ENCODE peak calls at places on chromosomes 16 and 17, in seven cellular contexts. F, R, I, N, X, U and T are unnamed samples.
A peak's percentile ranks its signal among the peaks of the same experiment; 100 is the strongest.

GRCh38 chr16:55628306-55628968 is 27.4 kb upstream of the SLC6A2 start:
- DNase-seq in F (no peak), R (no peak), I (no peak), N (no peak), X (no peak), U (no peak), T (no peak)

GRCh38 chr17:28404007-28404406 is 2.0 kb downstream of the SLC46A1 start:
- DNase-seq in F (no peak), R (no peak), I (no peak), N (no peak), X (no peak), U (no peak), T (no peak)

GRCh38 chr17:73899839-73900238 is 255.6 kb upstream of the SDK2 start:
- DNase-seq in F (no peak), R (no peak), I (no peak), N (no peak), X (no peak), U (no peak), T (no peak)

GRCh38 chr16:30570621-30571443 is 682 bp downstream of the ZNF688 start:
- DNase-seq in F (no peak), R (no peak), I (no peak), N (no peak), X (peak; percentile 22), U (no peak), T (no peak)

GRCh38 chr17:41919165-41919817 is 540 bp upstream of the ACLY start:
- DNase-seq in F (no peak), R (peak; percentile 68), I (peak; percentile 10), N (no peak), X (peak; percentile 57), U (no peak), T (no peak)

GRCh38 chr17:68749742-68750562 is 148.8 kb upstream of the FAM20A start:
- DNase-seq in F (no peak), R (no peak), I (no peak), N (no peak), X (no peak), U (no peak), T (no peak)

GRCh38 chr17:31015639-31016038 is 44.8 kb downstream of the RNF135 start:
- DNase-seq in F (no peak), R (no peak), I (no peak), N (no peak), X (no peak), U (no peak), T (no peak)

GRCh38 chr17:3695129-3695722 is 729 bp downstream of the P2RX5 start:
- DNase-seq in F (no peak), R (no peak), I (no peak), N (peak; percentile 58), X (no peak), U (no peak), T (no peak)

GRCh38 chr16:57284206-57284951 is at the start of gene PLLP:
- DNase-seq in F (no peak), R (peak; percentile 53), I (peak; percentile 38), N (no peak), X (no peak), U (peak; percentile 23), T (no peak)

GRCh38 chr17:3799181-3799627 is 1.8 kb downstream of the ITGAE start:
- DNase-seq in F (no peak), R (no peak), I (no peak), N (no peak), X (no peak), U (no peak), T (no peak)

GRCh38 chr16:81210807-81211206 is 27.7 kb upstream of the BCO1 start:
- DNase-seq in F (no peak), R (no peak), I (no peak), N (no peak), X (no peak), U (no peak), T (no peak)

GRCh38 chr17:51119415-51120356 is 982 bp downstream of the SPAG9 start:
- DNase-seq in F (no peak), R (no peak), I (peak; percentile 39), N (peak; percentile 41), X (peak; percentile 26), U (no peak), T (peak; percentile 31)

GRCh38 chr16:75279277-75279676 is 27.9 kb upstream of the BCAR1 start:
- DNase-seq in F (no peak), R (no peak), I (no peak), N (no peak), X (no peak), U (no peak), T (no peak)

GRCh38 chr16:27437946-27438345 is 36.0 kb downstream of the IL21R start:
- DNase-seq in F (no peak), R (no peak), I (no peak), N (no peak), X (no peak), U (no peak), T (no peak)